ENCODE peak calls at places on chromosomes 4 and X, in eight cellular contexts. One of them, this sample, is unnamed.

GRCh38 chr4:54228563-54229501 is at the start of gene PDGFRA:
- DNase-seq in PC-9: no peak
- DNase-seq in heart right ventricle: peak; percentile 58
- DNase-seq in fibroblast of lung: peak; percentile 98
- DNase-seq in A549: no peak
- DNase-seq in RWPE1: no peak
- DNase-seq in NB4: no peak
- DNase-seq in BJ: peak; percentile 73
- DNase-seq in this sample: peak; percentile 80

GRCh38 chrX:25701876-25702275 is 436.3 kb upstream of the MAGEB18 start:
- DNase-seq in A549: no peak
- DNase-seq in BJ: no peak
- DNase-seq in fibroblast of lung: no peak
- DNase-seq in RWPE1: no peak
- DNase-seq in heart right ventricle: no peak
- DNase-seq in NB4: no peak
- DNase-seq in PC-9: no peak
- DNase-seq in this sample: no peak

GRCh38 chr4:48341776-48342558 is 638 bp downstream of the SLAIN2 start:
- DNase-seq in A549: no peak
- DNase-seq in fibroblast of lung: peak; percentile 22
- DNase-seq in RWPE1: peak; percentile 21
- DNase-seq in BJ: no peak
- DNase-seq in NB4: peak; percentile 81
- DNase-seq in heart right ventricle: peak; percentile 63
- DNase-seq in PC-9: peak; percentile 55
- DNase-seq in this sample: no peak

GRCh38 chr4:41575207-41575606 is 37.2 kb downstream of the LIMCH1 start:
- DNase-seq in RWPE1: peak; percentile 55
- DNase-seq in heart right ventricle: no peak
- DNase-seq in fibroblast of lung: peak; percentile 74
- DNase-seq in PC-9: no peak
- DNase-seq in A549: no peak
- DNase-seq in BJ: no peak
- DNase-seq in NB4: no peak
- DNase-seq in this sample: no peak

GRCh38 chr4:7431696-7432530 is 2.8 kb downstream of the PSAPL1 start:
- DNase-seq in BJ: no peak
- DNase-seq in fibroblast of lung: no peak
- DNase-seq in A549: no peak
- DNase-seq in PC-9: peak; percentile 51
- DNase-seq in RWPE1: peak; percentile 57
- DNase-seq in heart right ventricle: no peak
- DNase-seq in NB4: no peak
- DNase-seq in this sample: no peak

GRCh38 chr4:73525611-73526010 is 44.1 kb downstream of the AFM start:
- DNase-seq in fibroblast of lung: no peak
- DNase-seq in BJ: no peak
- DNase-seq in RWPE1: no peak
- DNase-seq in PC-9: no peak
- DNase-seq in NB4: no peak
- DNase-seq in heart right ventricle: no peak
- DNase-seq in A549: no peak
- DNase-seq in this sample: no peak

GRCh38 chr4:53813991-53814390 is 222.7 kb upstream of the LNX1 start:
- DNase-seq in heart right ventricle: no peak
- DNase-seq in BJ: no peak
- DNase-seq in A549: no peak
- DNase-seq in PC-9: no peak
- DNase-seq in fibroblast of lung: peak; percentile 14
- DNase-seq in NB4: no peak
- DNase-seq in RWPE1: no peak
- DNase-seq in this sample: no peak

GRCh38 chr4:43132010-43132582 is 239.6 kb downstream of the GRXCR1 start:
- DNase-seq in PC-9: peak; percentile 20
- DNase-seq in NB4: peak; percentile 72
- DNase-seq in RWPE1: peak; percentile 49
- DNase-seq in BJ: no peak
- DNase-seq in fibroblast of lung: peak; percentile 78
- DNase-seq in A549: peak; percentile 2
- DNase-seq in heart right ventricle: peak; percentile 24
- DNase-seq in this sample: peak; percentile 4

GRCh38 chr4:82850684-82851083 is 40.3 kb downstream of the SEC31A start:
- DNase-seq in fibroblast of lung: no peak
- DNase-seq in NB4: no peak
- DNase-seq in heart right ventricle: no peak
- DNase-seq in BJ: no peak
- DNase-seq in RWPE1: no peak
- DNase-seq in PC-9: no peak
- DNase-seq in A549: no peak
- DNase-seq in this sample: no peak

GRCh38 chrX:24838624-24839023 is 144.9 kb downstream of the POLA1 start:
- DNase-seq in fibroblast of lung: peak; percentile 57
- DNase-seq in BJ: no peak
- DNase-seq in heart right ventricle: no peak
- DNase-seq in PC-9: peak; percentile 2
- DNase-seq in RWPE1: peak; percentile 1
- DNase-seq in NB4: peak; percentile 39
- DNase-seq in A549: no peak
- DNase-seq in this sample: no peak

GRCh38 chr4:1569461-1570151 is 114.5 kb downstream of the FAM53A start:
- DNase-seq in BJ: no peak
- DNase-seq in A549: no peak
- DNase-seq in heart right ventricle: peak; percentile 5
- DNase-seq in NB4: no peak
- DNase-seq in fibroblast of lung: no peak
- DNase-seq in RWPE1: no peak
- DNase-seq in PC-9: no peak
- DNase-seq in this sample: no peak

GRCh38 chr4:179110356-179110755 is 1668.1 kb upstream of the AGA start:
- DNase-seq in PC-9: peak; percentile 38
- DNase-seq in BJ: no peak
- DNase-seq in NB4: no peak
- DNase-seq in heart right ventricle: no peak
- DNase-seq in fibroblast of lung: peak; percentile 94
- DNase-seq in A549: no peak
- DNase-seq in RWPE1: peak; percentile 27
- DNase-seq in this sample: no peak

GRCh38 chr4:28709821-28710330 is 1849.2 kb downstream of the STIM2 start:
- DNase-seq in fibroblast of lung: peak; percentile 42
- DNase-seq in RWPE1: no peak
- DNase-seq in BJ: no peak
- DNase-seq in heart right ventricle: no peak
- DNase-seq in PC-9: no peak
- DNase-seq in A549: no peak
- DNase-seq in NB4: no peak
- DNase-seq in this sample: no peak

GRCh38 chrX:49995021-49995731 is 72.8 kb downstream of the CLCN5 start:
- DNase-seq in fibroblast of lung: peak; percentile 30
- DNase-seq in PC-9: peak; percentile 0
- DNase-seq in NB4: no peak
- DNase-seq in heart right ventricle: no peak
- DNase-seq in RWPE1: peak; percentile 23
- DNase-seq in A549: peak; percentile 7
- DNase-seq in BJ: peak; percentile 39
- DNase-seq in this sample: peak; percentile 37

GRCh38 chr4:137572163-137572562 is 39.9 kb upstream of the PCDH18 start:
- DNase-seq in A549: no peak
- DNase-seq in PC-9: no peak
- DNase-seq in RWPE1: no peak
- DNase-seq in fibroblast of lung: no peak
- DNase-seq in BJ: no peak
- DNase-seq in heart right ventricle: no peak
- DNase-seq in NB4: no peak
- DNase-seq in this sample: no peak

GRCh38 chr4:138540056-138540800 is 298.1 kb upstream of the SLC7A11 start:
- DNase-seq in NB4: no peak
- DNase-seq in BJ: no peak
- DNase-seq in RWPE1: no peak
- DNase-seq in PC-9: no peak
- DNase-seq in heart right ventricle: no peak
- DNase-seq in A549: no peak
- DNase-seq in fibroblast of lung: no peak
- DNase-seq in this sample: peak; percentile 4

GRCh38 chrX:70878925-70879324 is 29.6 kb downstream of the TEX11 start:
- DNase-seq in fibroblast of lung: no peak
- DNase-seq in BJ: no peak
- DNase-seq in RWPE1: no peak
- DNase-seq in PC-9: no peak
- DNase-seq in heart right ventricle: no peak
- DNase-seq in A549: no peak
- DNase-seq in NB4: no peak
- DNase-seq in this sample: no peak

GRCh38 chr4:3861720-3862639 is 95.8 kb downstream of the ADRA2C start:
- DNase-seq in NB4: no peak
- DNase-seq in BJ: no peak
- DNase-seq in RWPE1: no peak
- DNase-seq in PC-9: no peak
- DNase-seq in fibroblast of lung: no peak
- DNase-seq in A549: no peak
- DNase-seq in heart right ventricle: no peak
- DNase-seq in this sample: no peak

DNA sequence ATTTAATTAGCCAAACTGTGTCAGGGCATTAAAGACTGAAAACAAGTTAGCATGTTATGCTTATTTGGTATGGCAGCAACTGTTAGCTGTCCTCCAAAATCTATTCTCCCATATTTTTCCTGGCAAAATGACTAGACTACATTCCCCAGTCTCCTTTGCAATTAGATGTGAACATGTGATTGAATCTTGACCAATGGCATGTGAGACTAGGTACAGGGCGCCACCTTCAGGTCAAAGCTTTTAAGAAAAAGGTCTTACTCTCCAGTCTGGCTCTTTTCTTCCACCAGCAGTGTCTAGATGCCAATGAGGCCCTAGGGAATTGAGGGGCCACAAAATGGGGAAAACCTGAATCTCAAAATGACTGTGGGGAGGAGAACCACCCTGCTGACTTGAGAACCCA is 408.2 kb downstream of the SMARCA1 start:
- DNase-seq in fibroblast of lung: peak; percentile 0
- DNase-seq in A549: peak; percentile 13
- DNase-seq in heart right ventricle: no peak
- DNase-seq in NB4: peak; percentile 56
- DNase-seq in BJ: no peak
- DNase-seq in PC-9: peak; percentile 14
- DNase-seq in RWPE1: peak; percentile 3
- DNase-seq in this sample: no peak
- TF ChIP-seq CTCF in fibroblast of lung: no peak
- TF ChIP-seq CTCF in A549: peak; percentile 22
- TF ChIP-seq CTCF in heart right ventricle: no peak
- TF ChIP-seq CTCF in NB4: peak; percentile 34
- TF ChIP-seq CTCF in BJ: no peak
- TF ChIP-seq CTCF in PC-9: peak; percentile 65
- TF ChIP-seq CTCF in RWPE1: no peak
- TF ChIP-seq CTCF in this sample: no peak

DNA sequence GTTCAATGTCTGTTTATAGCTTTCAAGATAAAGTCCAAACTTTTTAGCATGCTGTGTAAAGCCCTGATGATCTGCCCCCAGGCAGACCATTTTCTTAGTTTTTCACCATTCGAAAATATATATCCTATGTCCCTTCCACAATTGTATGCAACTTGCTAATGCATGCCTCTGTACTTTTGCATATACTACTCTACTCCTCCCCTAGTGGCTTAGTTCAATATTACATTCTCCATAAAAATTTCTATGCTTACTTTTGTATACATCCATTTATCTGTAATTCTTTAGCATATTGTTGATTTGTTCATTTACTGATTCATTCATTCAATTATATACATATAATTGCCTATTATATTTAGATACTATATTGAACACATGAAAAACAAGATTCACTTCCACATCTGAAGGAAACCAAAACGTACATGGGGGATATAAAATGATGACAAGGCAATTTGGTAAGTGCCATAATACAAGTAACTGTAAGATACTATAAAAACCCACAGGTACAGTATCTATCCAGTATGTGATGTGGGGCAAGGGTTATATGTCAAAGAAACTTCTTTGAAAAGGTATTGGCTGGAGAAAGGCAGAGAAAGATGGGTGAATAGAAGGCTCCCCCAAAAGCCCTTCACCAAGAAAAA is 902.5 kb downstream of the FAM133A start:
- DNase-seq in A549: no peak
- DNase-seq in RWPE1: no peak
- DNase-seq in fibroblast of lung: no peak
- DNase-seq in heart right ventricle: no peak
- DNase-seq in NB4: peak; percentile 0
- DNase-seq in PC-9: no peak
- DNase-seq in BJ: no peak
- DNase-seq in this sample: no peak
- TF ChIP-seq CTCF in A549: no peak
- TF ChIP-seq CTCF in RWPE1: no peak
- TF ChIP-seq CTCF in fibroblast of lung: no peak
- TF ChIP-seq CTCF in heart right ventricle: no peak
- TF ChIP-seq CTCF in NB4: no peak
- TF ChIP-seq CTCF in PC-9: peak; percentile 56
- TF ChIP-seq CTCF in BJ: no peak
- TF ChIP-seq CTCF in this sample: no peak

GRCh38 chr4:12674184-12674583 is 810.0 kb downstream of the RAB28 start:
- DNase-seq in BJ: no peak
- DNase-seq in RWPE1: no peak
- DNase-seq in fibroblast of lung: no peak
- DNase-seq in PC-9: no peak
- DNase-seq in A549: no peak
- DNase-seq in heart right ventricle: no peak
- DNase-seq in NB4: no peak
- DNase-seq in this sample: no peak

DNA sequence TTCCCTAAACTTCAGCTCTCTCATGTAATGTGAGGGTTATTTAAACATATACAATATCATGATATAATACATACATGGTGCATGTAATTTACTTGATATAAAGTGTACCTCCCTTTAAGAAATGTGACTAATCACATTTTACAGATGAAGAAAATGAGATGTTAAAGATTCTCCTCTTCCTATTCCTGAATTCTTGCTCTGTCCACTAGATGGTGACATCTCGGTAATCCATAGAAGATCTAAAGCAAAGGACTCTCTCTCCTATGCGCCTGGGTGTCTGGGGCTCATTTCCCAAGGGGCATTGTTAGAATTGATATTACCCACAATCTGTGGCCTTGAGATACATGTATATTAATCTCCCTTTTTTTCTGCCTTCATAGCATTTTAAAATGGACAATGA is 804.9 kb downstream of the RAB28 start:
- DNase-seq in BJ: no peak
- DNase-seq in RWPE1: no peak
- DNase-seq in heart right ventricle: no peak
- DNase-seq in A549: no peak
- DNase-seq in PC-9: no peak
- DNase-seq in NB4: peak; percentile 33
- DNase-seq in fibroblast of lung: no peak
- DNase-seq in this sample: no peak
- TF ChIP-seq CTCF in BJ: no peak
- TF ChIP-seq CTCF in RWPE1: no peak
- TF ChIP-seq CTCF in heart right ventricle: no peak
- TF ChIP-seq CTCF in A549: no peak
- TF ChIP-seq CTCF in PC-9: peak; percentile 38
- TF ChIP-seq CTCF in NB4: peak; percentile 61
- TF ChIP-seq CTCF in fibroblast of lung: no peak
- TF ChIP-seq CTCF in this sample: no peak

GRCh38 chr4:161647757-161648156 is 516.0 kb downstream of the FSTL5 start:
- DNase-seq in A549: no peak
- DNase-seq in PC-9: no peak
- DNase-seq in BJ: no peak
- DNase-seq in NB4: no peak
- DNase-seq in fibroblast of lung: no peak
- DNase-seq in heart right ventricle: no peak
- DNase-seq in RWPE1: no peak
- DNase-seq in this sample: no peak

GRCh38 chr4:161642708-161643107 is 521.1 kb downstream of the FSTL5 start:
- DNase-seq in RWPE1: no peak
- DNase-seq in BJ: no peak
- DNase-seq in PC-9: no peak
- DNase-seq in NB4: no peak
- DNase-seq in A549: no peak
- DNase-seq in heart right ventricle: no peak
- DNase-seq in fibroblast of lung: peak; percentile 15
- DNase-seq in this sample: no peak
- TF ChIP-seq CTCF in RWPE1: no peak
- TF ChIP-seq CTCF in BJ: peak; percentile 19
- TF ChIP-seq CTCF in PC-9: no peak
- TF ChIP-seq CTCF in NB4: no peak
- TF ChIP-seq CTCF in A549: peak; percentile 14
- TF ChIP-seq CTCF in heart right ventricle: no peak
- TF ChIP-seq CTCF in fibroblast of lung: no peak
- TF ChIP-seq CTCF in this sample: no peak